ENCODE peak calls at places on chromosomes 6 and 20, in eight cellular contexts. D is stimulated activated CD4-positive, alpha-beta T cell treated with anti-CD3 and anti-CD28 coated beads, Interleukin-1b, Interleukin-23, amount 100 ng/mL, for 1 hour; A is stimulated activated CD8-positive, alpha-beta memory T cell treated with anti-CD3 and anti-CD28 coated beads, Interleukin-12 subunit alpha, Interleukin-12 subunit beta, amount 100 ng/mL, for 4 hours; S is upper lobe of right lung; R is KBM-7; H is amniotic stem cell; G is activated CD8-positive, alpha-beta memory T cell treated with anti-CD3 and anti-CD28 coated beads, Interleukin-2, amount 10 ng/mL, durations not matched to agents 7 days and 5 days; M is heart left ventricle. K is an unnamed sample.

GRCh38 chr6:89944826-89945407 is 50.6 kb downstream of the GJA10 start:
- DNase-seq in M (no peak), R (peak; percentile 55), D (no peak), S (no peak), H (no peak), A (no peak), G (no peak), K (no peak)

GRCh38 chr20:31593221-31594001 is 11.7 kb upstream of the ID1 start:
- DNase-seq in G (no peak), D (no peak), R (no peak), H (no peak), M (no peak), S (peak; percentile 79), A (no peak), K (no peak)

GRCh38 chr6:159106627-159107241 is 61.9 kb upstream of the TAGAP start:
- DNase-seq in A (peak; percentile 74), M (peak; percentile 76), D (peak; percentile 82), S (no peak), G (peak; percentile 94), H (no peak), R (peak; percentile 92), K (peak; percentile 84)

GRCh38 chr20:51775241-51775640 is 7.1 kb upstream of the ATP9A start:
- DNase-seq in A (no peak), M (no peak), S (no peak), G (no peak), R (no peak), H (no peak), D (no peak), K (no peak)

GRCh38 chr20:63347950-63348827 is 13.0 kb downstream of the CHRNA4 start:
- DNase-seq in G (no peak), A (no peak), S (no peak), D (no peak), M (no peak), R (no peak), H (no peak), K (no peak)

GRCh38 chr6:89199571-89199970 is 17.6 kb downstream of the GABRR1 start:
- DNase-seq in D (no peak), R (no peak), S (no peak), H (no peak), G (no peak), A (no peak), M (no peak), K (no peak)

GRCh38 chr6:15160812-15161211 is 85.1 kb upstream of the JARID2 start:
- DNase-seq in H (no peak), R (no peak), A (no peak), D (no peak), S (no peak), G (no peak), M (no peak), K (no peak)

GRCh38 chr6:167807200-167807599 is 19.5 kb upstream of the AFDN start:
- DNase-seq in R (no peak), G (no peak), M (no peak), S (no peak), D (no peak), A (no peak), H (no peak), K (no peak)

GRCh38 chr6:1615651-1616420 is 6.1 kb downstream of the FOXC1 start:
- DNase-seq in D (no peak), S (no peak), R (no peak), G (no peak), M (no peak), H (no peak), A (no peak), K (no peak)

GRCh38 chr6:11270030-11271027 is 37.9 kb upstream of the NEDD9 start:
- DNase-seq in M (no peak), H (no peak), G (no peak), D (no peak), A (no peak), R (no peak), S (no peak), K (no peak)

GRCh38 chr20:5844063-5844681 is 94.0 kb downstream of the SHLD1 start:
- DNase-seq in M (no peak), D (no peak), A (peak; percentile 21), R (peak; percentile 35), G (peak; percentile 90), S (no peak), H (no peak), K (peak; percentile 80)

GRCh38 chr6:108029226-108029921 is 45.2 kb downstream of the OSTM1 start:
- DNase-seq in S (no peak), R (no peak), A (no peak), H (no peak), D (no peak), M (no peak), G (no peak), K (no peak)

GRCh38 chr6:155014715-155015300 is 19.7 kb downstream of the TIAM2 start:
- DNase-seq in M (no peak), D (no peak), S (no peak), G (no peak), H (peak; percentile 68), R (no peak), A (no peak), K (no peak)

GRCh38 chr6:95280690-95281273 is 296.6 kb upstream of the MANEA start:
- DNase-seq in S (no peak), M (no peak), H (no peak), D (no peak), A (no peak), R (no peak), G (no peak), K (no peak)

GRCh38 chr6:129280719-129281118 is 397.8 kb downstream of the LAMA2 start:
- DNase-seq in G (peak; percentile 63), D (no peak), A (peak; percentile 1), R (no peak), H (no peak), M (no peak), S (no peak), K (peak; percentile 25)

GRCh38 chr6:105596284-105596755 is 193.4 kb upstream of the PREP start:
- DNase-seq in M (no peak), H (peak; percentile 50), R (no peak), D (no peak), S (no peak), A (no peak), G (no peak), K (no peak)

GRCh38 chr6:54681267-54681666 is 165.3 kb upstream of the FAM83B start:
- DNase-seq in S (no peak), M (no peak), D (no peak), H (no peak), A (no peak), R (no peak), G (no peak), K (no peak)

GRCh38 chr20:2946988-2947961 is 74.0 kb downstream of the PTPRA start:
- DNase-seq in M (no peak), D (no peak), R (peak; percentile 28), G (no peak), S (no peak), A (no peak), H (no peak), K (no peak)

GRCh38 chr6:55180258-55180657 is 5.9 kb downstream of the HCRTR2 start:
- DNase-seq in S (no peak), H (no peak), A (no peak), G (no peak), R (peak; percentile 67), D (no peak), M (no peak), K (no peak)

GRCh38 chr6:25147191-25147590 is 132.0 kb upstream of the CARMIL1 start:
- DNase-seq in G (no peak), D (no peak), R (peak; percentile 44), A (no peak), M (no peak), S (no peak), H (no peak), K (no peak)

GRCh38 chr6:43304882-43305281 is 3.7 kb downstream of the CRIP3 start:
- DNase-seq in M (no peak), G (no peak), D (no peak), S (no peak), H (no peak), R (no peak), A (no peak), K (no peak)

GRCh38 chr6:144104898-144105487 is 9.6 kb upstream of the SF3B5 start:
- DNase-seq in D (no peak), A (no peak), M (peak; percentile 21), H (peak; percentile 51), G (no peak), S (no peak), R (peak; percentile 69), K (no peak)

GRCh38 chr20:48215536-48215935 is 430.3 kb upstream of the SULF2 start:
- DNase-seq in D (no peak), R (no peak), A (no peak), M (no peak), H (no peak), S (no peak), G (no peak), K (no peak)

GRCh38 chr6:4344317-4344899 is 209.0 kb upstream of the ECI2 start:
- DNase-seq in D (no peak), M (no peak), S (no peak), H (no peak), R (peak; percentile 87), G (no peak), A (no peak), K (no peak)

GRCh38 chr20:19683168-19683567 is 74.9 kb upstream of the RIN2 start:
- DNase-seq in G (no peak), A (no peak), H (no peak), S (no peak), R (no peak), D (no peak), M (no peak), K (no peak)

GRCh38 chr6:34585512-34586045 is 29.4 kb upstream of the SPDEF start:
- DNase-seq in D (no peak), A (no peak), G (no peak), M (no peak), R (no peak), H (no peak), S (no peak), K (no peak)

GRCh38 chr6:89120371-89120770 is 2.5 kb upstream of the SRSF12 start:
- DNase-seq in S (no peak), R (no peak), H (no peak), M (no peak), D (no peak), A (no peak), G (no peak), K (no peak)

GRCh38 chr6:130215526-130215925 is 7.2 kb downstream of the SAMD3 start:
- DNase-seq in M (no peak), G (peak; percentile 77), D (no peak), A (peak; percentile 13), S (no peak), R (peak; percentile 57), H (no peak), K (no peak)

GRCh38 chr6:32842690-32843089 is 1.2 kb downstream of the PSMB8 start:
- DNase-seq in D (no peak), R (no peak), H (no peak), G (no peak), A (no peak), S (no peak), M (no peak), K (no peak)

GRCh38 chr6:54525731-54526130 is 217.5 kb downstream of the TINAG start:
- DNase-seq in D (no peak), G (no peak), A (no peak), R (no peak), S (no peak), H (no peak), M (no peak), K (no peak)

GRCh38 chr6:80956898-80957297 is 795.6 kb downstream of the TENT5A start:
- DNase-seq in S (no peak), H (no peak), D (no peak), R (no peak), M (no peak), A (no peak), G (no peak), K (no peak)

GRCh38 chr6:37630281-37630799 is 67.3 kb downstream of the MDGA1 start:
- DNase-seq in H (peak; percentile 94), S (no peak), R (peak; percentile 55), D (no peak), G (no peak), A (no peak), M (no peak), K (no peak)

GRCh38 chr20:50067018-50067417 is 45.9 kb downstream of the UBE2V1 start:
- DNase-seq in S (no peak), R (no peak), H (no peak), D (no peak), G (no peak), M (no peak), A (no peak), K (no peak)

GRCh38 chr20:19626896-19627295 is 131.2 kb upstream of the RIN2 start:
- DNase-seq in M (no peak), D (no peak), H (no peak), G (no peak), S (no peak), A (no peak), R (no peak), K (no peak)

K was measured in stimulated activated naive CD4-positive, alpha-beta T cell treated with Interleukin-2 at 50 U/mL for 16 hours.